ENCODE peak calls at places on chromosomes 4 and X, in ten cellular contexts. N, X, L, T, Q, O, P, Z, G and I are unnamed samples.

GRCh38 chrX:104427693-104428092 is 138.3 kb upstream of the IL1RAPL2 start:
- DNase-seq in N (no peak), X (no peak), L (no peak), T (no peak), Q (no peak), O (no peak), P (no peak), Z (no peak), G (no peak), I (no peak)

GRCh38 chrX:134369576-134369975 is 90.4 kb upstream of the HPRT1 start:
- DNase-seq in N (peak), X (no peak), L (no peak), T (no peak), Q (no peak), O (no peak), P (no peak), Z (no peak), G (no peak), I (no peak)

GRCh38 chr4:99165978-99166377 is 21.9 kb upstream of the ADH4 start:
- DNase-seq in N (no peak), X (peak), L (no peak), T (no peak), Q (no peak), O (no peak), P (no peak), Z (no peak), G (no peak), I (no peak)

GRCh38 chr4:2937146-2937857 is 25.9 kb downstream of the NOP14 start:
- DNase-seq in N (no peak), X (peak), L (peak), T (peak), Q (no peak), O (no peak), P (no peak), Z (no peak), G (peak), I (no peak)

GRCh38 chr4:185203380-185204237 is at the start of gene CFAP97:
- DNase-seq in N (peak), X (peak), L (peak), T (peak), Q (peak), O (peak), P (peak), Z (peak), G (peak), I (peak)

GRCh38 chr4:174214102-174214878 is 69.2 kb downstream of the FBXO8 start:
- DNase-seq in N (no peak), X (no peak), L (no peak), T (no peak), Q (no peak), O (no peak), P (no peak), Z (no peak), G (no peak), I (no peak)

GRCh38 chr4:42142586-42142985 is 9.9 kb downstream of the BEND4 start:
- DNase-seq in N (no peak), X (no peak), L (no peak), T (no peak), Q (no peak), O (no peak), P (no peak), Z (no peak), G (no peak), I (no peak)

GRCh38 chr4:79987401-79987800 is 85.6 kb downstream of the ANTXR2 start:
- DNase-seq in N (no peak), X (peak), L (no peak), T (no peak), Q (no peak), O (no peak), P (no peak), Z (no peak), G (no peak), I (no peak)

GRCh38 chr4:177519481-177520270 is 77.4 kb upstream of the AGA start:
- DNase-seq in N (no peak), X (no peak), L (no peak), T (peak), Q (no peak), O (no peak), P (no peak), Z (no peak), G (no peak), I (peak)

GRCh38 chrX:120309873-120310730 is 1.2 kb downstream of the TMEM255A start:
- DNase-seq in N (no peak), X (no peak), L (peak), T (no peak), Q (no peak), O (no peak), P (no peak), Z (no peak), G (no peak), I (no peak)

GRCh38 chr4:14878681-14879080 is 123.6 kb upstream of the CPEB2 start:
- DNase-seq in N (no peak), X (no peak), L (no peak), T (no peak), Q (no peak), O (no peak), P (no peak), Z (no peak), G (no peak), I (no peak)

GRCh38 chr4:26191353-26191752 is 129.5 kb upstream of the RBPJ start:
- DNase-seq in N (no peak), X (no peak), L (no peak), T (peak), Q (no peak), O (peak), P (no peak), Z (no peak), G (no peak), I (no peak)

GRCh38 chrX:125382889-125383288 is 63.2 kb downstream of the TEX13C start:
- DNase-seq in N (no peak), X (no peak), L (no peak), T (no peak), Q (no peak), O (no peak), P (no peak), Z (no peak), G (no peak), I (no peak)

GRCh38 chrX:66200855-66201795 is 37.1 kb downstream of the HEPH start:
- DNase-seq in N (peak), X (peak), L (no peak), T (peak), Q (peak), O (peak), P (no peak), Z (no peak), G (no peak), I (no peak)

GRCh38 chrX:34909151-34909550 is 33.4 kb upstream of the FAM47B start:
- DNase-seq in N (no peak), X (no peak), L (no peak), T (peak), Q (no peak), O (no peak), P (no peak), Z (no peak), G (no peak), I (no peak)

GRCh38 chr4:3829954-3830773 is 64.0 kb downstream of the ADRA2C start:
- DNase-seq in N (no peak), X (no peak), L (no peak), T (no peak), Q (no peak), O (no peak), P (no peak), Z (no peak), G (no peak), I (no peak)

GRCh38 chrX:103754401-103754800 is 22.2 kb upstream of the PLP1 start:
- DNase-seq in N (no peak), X (no peak), L (no peak), T (no peak), Q (no peak), O (no peak), P (no peak), Z (no peak), G (no peak), I (no peak)

GRCh38 chr4:36288727-36289126 is 7.3 kb downstream of the DTHD1 start:
- DNase-seq in N (no peak), X (peak), L (no peak), T (no peak), Q (no peak), O (no peak), P (no peak), Z (no peak), G (no peak), I (no peak)

GRCh38 chrX:39984191-39984956 is 113.4 kb downstream of the BCOR start:
- DNase-seq in N (no peak), X (peak), L (peak), T (peak), Q (no peak), O (peak), P (no peak), Z (no peak), G (no peak), I (peak)

GRCh38 chr4:72505314-72505744 is 63.7 kb downstream of the ADAMTS3 start:
- DNase-seq in N (peak), X (peak), L (no peak), T (peak), Q (no peak), O (no peak), P (no peak), Z (no peak), G (no peak), I (peak)

GRCh38 chr4:128244379-128244778 is 43.2 kb downstream of the PGRMC2 start:
- DNase-seq in N (no peak), X (peak), L (no peak), T (peak), Q (no peak), O (no peak), P (no peak), Z (no peak), G (no peak), I (no peak)

GRCh38 chr4:137892134-137892533 is 350.0 kb downstream of the SLC7A11 start:
- DNase-seq in N (no peak), X (peak), L (no peak), T (no peak), Q (peak), O (no peak), P (no peak), Z (no peak), G (no peak), I (no peak)

GRCh38 chrX:71976753-71977152 is 66.1 kb downstream of the NHSL2 start:
- DNase-seq in N (no peak), X (no peak), L (no peak), T (peak), Q (no peak), O (no peak), P (no peak), Z (no peak), G (no peak), I (no peak)

GRCh38 chrX:120751683-120752082 is 121.8 kb upstream of the C1GALT1C1 start:
- DNase-seq in N (peak), X (no peak), L (no peak), T (no peak), Q (no peak), O (no peak), P (no peak), Z (no peak), G (no peak), I (no peak)

GRCh38 chrX:15567267-15567666 is 33.5 kb downstream of the ACE2 start:
- DNase-seq in N (no peak), X (no peak), L (no peak), T (no peak), Q (no peak), O (no peak), P (no peak), Z (no peak), G (no peak), I (no peak)

GRCh38 chr4:174628206-174628605 is 105.9 kb upstream of the HPGD start:
- DNase-seq in N (no peak), X (no peak), L (no peak), T (no peak), Q (no peak), O (no peak), P (no peak), Z (no peak), G (no peak), I (no peak)

GRCh38 chr4:6643141-6643847 is 2.8 kb downstream of the MRFAP1 start:
- DNase-seq in N (no peak), X (no peak), L (no peak), T (no peak), Q (no peak), O (no peak), P (no peak), Z (no peak), G (no peak), I (no peak)

GRCh38 chrX:40579880-40580536 is 762 bp upstream of the ATP6AP2 start:
- DNase-seq in N (peak), X (no peak), L (no peak), T (no peak), Q (no peak), O (peak), P (no peak), Z (no peak), G (no peak), I (no peak)

GRCh38 chr4:1201851-1202525 is 29.6 kb upstream of the SPON2 start:
- DNase-seq in N (peak), X (no peak), L (peak), T (peak), Q (peak), O (peak), P (peak), Z (peak), G (peak), I (peak)

GRCh38 chr4:168631241-168632151 is 134.6 kb downstream of the PALLD start:
- DNase-seq in N (no peak), X (peak), L (peak), T (peak), Q (no peak), O (peak), P (no peak), Z (no peak), G (peak), I (peak)

GRCh38 chr4:40525811-40526598 is 103.7 kb downstream of the RBM47 start:
- DNase-seq in N (no peak), X (peak), L (peak), T (peak), Q (peak), O (no peak), P (no peak), Z (no peak), G (peak), I (peak)

GRCh38 chrX:68999351-68999750 is 165.9 kb downstream of the PJA1 start:
- DNase-seq in N (no peak), X (peak), L (no peak), T (peak), Q (no peak), O (no peak), P (no peak), Z (no peak), G (peak), I (no peak)

GRCh38 chrX:103329991-103330390 is at the start of gene TCEAL7:
- DNase-seq in N (no peak), X (peak), L (peak), T (peak), Q (no peak), O (peak), P (no peak), Z (no peak), G (no peak), I (no peak)

GRCh38 chr4:125727931-125728330 is 413.2 kb downstream of the FAT4 start:
- DNase-seq in N (no peak), X (no peak), L (no peak), T (no peak), Q (no peak), O (no peak), P (no peak), Z (no peak), G (no peak), I (no peak)

GRCh38 chr4:54062392-54062791 is 2.0 kb downstream of the CHIC2 start:
- DNase-seq in N (no peak), X (no peak), L (no peak), T (no peak), Q (no peak), O (no peak), P (no peak), Z (no peak), G (no peak), I (no peak)

GRCh38 chrX:69996102-69996468 is 53.7 kb downstream of the AWAT2 start:
- DNase-seq in N (no peak), X (no peak), L (no peak), T (no peak), Q (no peak), O (no peak), P (no peak), Z (no peak), G (no peak), I (no peak)

GRCh38 chr4:18020145-18020670 is 1.3 kb downstream of the LCORL start:
- DNase-seq in N (peak), X (no peak), L (no peak), T (peak), Q (no peak), O (peak), P (no peak), Z (no peak), G (no peak), I (no peak)

GRCh38 chr4:181150173-181150572 is 1093.0 kb upstream of the TENM3 start:
- DNase-seq in N (no peak), X (no peak), L (no peak), T (no peak), Q (no peak), O (no peak), P (no peak), Z (no peak), G (no peak), I (no peak)

GRCh38 chrX:19392078-19392477 is 48.4 kb downstream of the PDHA1 start:
- DNase-seq in N (no peak), X (no peak), L (no peak), T (no peak), Q (no peak), O (no peak), P (no peak), Z (no peak), G (no peak), I (no peak)

GRCh38 chrX:12701625-12702024 is 89.6 kb upstream of the PRPS2 start:
- DNase-seq in N (peak), X (peak), L (peak), T (peak), Q (peak), O (peak), P (no peak), Z (no peak), G (peak), I (peak)
- H3K4me3 ChIP-seq in N (no peak), X (no peak), L (no peak), T (no peak), Q (no peak), O (no peak), P (no peak), Z (no peak), G (no peak), I (no peak)

DNA sequence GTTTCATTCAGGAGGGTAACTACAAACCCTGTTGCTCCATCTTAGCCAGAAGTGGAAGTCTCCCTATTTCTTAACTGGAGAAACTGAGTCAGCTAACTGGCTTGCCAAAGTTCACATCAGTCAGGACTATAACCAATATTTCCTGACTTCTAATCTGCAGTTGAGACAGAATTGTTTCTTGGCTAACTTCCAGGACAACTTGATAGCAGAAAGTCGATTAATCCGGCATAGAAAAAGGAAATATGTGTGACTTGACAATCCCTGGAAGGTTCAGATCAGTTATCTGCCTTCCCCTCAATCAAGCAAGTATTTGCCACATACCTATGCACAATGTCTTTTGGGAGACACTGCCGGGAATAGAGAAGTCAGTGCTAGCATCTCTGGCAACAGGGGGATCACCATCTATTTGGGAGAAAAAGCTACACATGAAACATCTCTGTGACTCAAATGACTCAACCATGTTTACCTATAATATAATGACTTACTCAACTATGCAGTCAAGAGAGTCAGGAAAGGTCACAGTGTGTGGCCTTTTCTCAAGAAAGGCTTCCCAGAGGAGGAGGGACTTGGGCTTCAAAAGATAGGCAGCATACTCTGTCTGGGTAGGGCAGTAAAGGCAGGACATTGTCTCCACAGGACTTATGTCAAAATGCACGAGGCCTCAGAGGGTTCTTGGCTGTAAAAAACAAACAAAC is 12.4 kb upstream of the LONRF3 start:
- DNase-seq in N (no peak), X (peak), L (no peak), T (no peak), Q (no peak), O (no peak), P (no peak), Z (no peak), G (no peak), I (no peak)
- H3K4me3 ChIP-seq in N (no peak), X (no peak), L (no peak), T (no peak), Q (no peak), O (no peak), P (no peak), Z (no peak), G (no peak), I (no peak)

GRCh38 chrX:24466025-24466424 is 939 bp downstream of the PDK3 start:
- DNase-seq in N (no peak), X (no peak), L (no peak), T (no peak), Q (no peak), O (no peak), P (no peak), Z (no peak), G (no peak), I (no peak)
- H3K4me3 ChIP-seq in N (peak), X (peak), L (no peak), T (peak), Q (no peak), O (no peak), P (peak), Z (peak), G (no peak), I (peak)

DNA sequence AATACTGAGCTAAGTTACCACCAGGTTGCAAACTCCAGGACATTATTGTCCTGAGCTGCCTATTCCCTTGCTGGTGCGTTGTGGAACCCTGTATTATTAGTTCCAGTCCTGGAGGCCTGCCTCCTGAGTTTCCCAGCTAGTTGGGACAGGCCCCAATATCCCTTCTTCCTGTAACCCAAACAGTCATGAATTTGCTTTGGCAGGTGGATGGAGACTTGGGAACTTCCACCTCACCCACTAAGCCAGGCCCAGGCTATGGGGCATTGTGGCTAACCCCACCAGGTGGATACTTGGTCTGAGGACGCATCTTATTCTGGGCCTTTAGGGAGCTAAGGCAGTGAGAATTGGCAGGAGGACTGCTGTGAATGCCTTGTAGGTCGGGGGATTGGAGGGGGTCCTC is 5.0 kb downstream of the RBM3 start:
- DNase-seq in N (no peak), X (peak), L (no peak), T (no peak), Q (no peak), O (no peak), P (no peak), Z (no peak), G (no peak), I (no peak)
- H3K4me3 ChIP-seq in N (no peak), X (no peak), L (no peak), T (no peak), Q (no peak), O (no peak), P (no peak), Z (no peak), G (no peak), I (no peak)

GRCh38 chr4:139084425-139085093 is 69.0 kb downstream of the NOCT start:
- DNase-seq in N (no peak), X (no peak), L (no peak), T (peak), Q (no peak), O (no peak), P (no peak), Z (no peak), G (no peak), I (no peak)

GRCh38 chr4:139083533-139084424 is 68.2 kb downstream of the NOCT start:
- DNase-seq in N (peak), X (peak), L (peak), T (peak), Q (peak), O (peak), P (peak), Z (peak), G (peak), I (peak)

GRCh38 chr4:139082750-139083532 is 67.4 kb downstream of the NOCT start:
- DNase-seq in N (peak), X (peak), L (peak), T (peak), Q (peak), O (peak), P (peak), Z (peak), G (peak), I (peak)

GRCh38 chr4:139085141-139085540 is 69.6 kb downstream of the NOCT start:
- DNase-seq in N (peak), X (peak), L (no peak), T (peak), Q (no peak), O (no peak), P (no peak), Z (no peak), G (no peak), I (no peak)
- H3K4me3 ChIP-seq in N (peak), X (no peak), L (peak), T (peak), Q (no peak), O (no peak), P (no peak), Z (peak), G (no peak), I (peak)

GRCh38 chrX:101659601-101660063 is at the start of gene ARMCX2:
- DNase-seq in N (no peak), X (peak), L (peak), T (peak), Q (peak), O (peak), P (no peak), Z (no peak), G (peak), I (peak)
- H3K4me3 ChIP-seq in N (no peak), X (peak), L (peak), T (peak), Q (peak), O (peak), P (peak), Z (peak), G (peak), I (peak)